ENCODE peak calls at places on chromosome 10, in eight cellular contexts. L is neural progenitor cell, S is kidney, X is WERI-Rb-1, N is gastrocnemius medialis, O is upper lobe of right lung, T is psoas muscle, C is thoracic aorta. F is an unnamed sample.

GRCh38 chr10:85593226-85593625 is 773.4 kb downstream of the GRID1 start:
- DNase-seq in L (no peak), S (no peak), X (no peak), N (no peak), O (no peak), T (no peak), C (no peak), F (no peak)

GRCh38 chr10:95480901-95481491 is 80.2 kb downstream of the SORBS1 start:
- DNase-seq in L (no peak), S (no peak), X (no peak), N (no peak), O (no peak), T (no peak), C (no peak), F (no peak)

GRCh38 chr10:86363184-86363832 is 3.3 kb downstream of the GRID1 start:
- DNase-seq in L (peak; percentile 88), S (peak; percentile 80), X (peak; percentile 65), N (no peak), O (peak; percentile 85), T (no peak), C (no peak), F (peak; percentile 73)

GRCh38 chr10:72637398-72637857 is 11.5 kb upstream of the MICU1 start:
- DNase-seq in L (no peak), S (no peak), X (no peak), N (peak; percentile 35), O (no peak), T (peak; percentile 34), C (peak; percentile 15), F (no peak)

GRCh38 chr10:51113007-51113406 is 38.7 kb downstream of the PRKG1 start:
- DNase-seq in L (no peak), S (no peak), X (no peak), N (no peak), O (no peak), T (no peak), C (no peak), F (no peak)

GRCh38 chr10:71232089-71232998 is 20.0 kb downstream of the UNC5B start:
- DNase-seq in L (no peak), S (peak; percentile 88), X (no peak), N (peak; percentile 90), O (peak; percentile 77), T (peak; percentile 84), C (no peak), F (peak; percentile 78)

GRCh38 chr10:77742172-77742571 is 104.6 kb upstream of the KCNMA1 start:
- DNase-seq in L (no peak), S (no peak), X (no peak), N (no peak), O (no peak), T (no peak), C (no peak), F (no peak)

GRCh38 chr10:665579-666091 is 23.8 kb downstream of the DIP2C start:
- DNase-seq in L (no peak), S (peak; percentile 83), X (no peak), N (no peak), O (peak; percentile 46), T (peak; percentile 58), C (no peak), F (no peak)

GRCh38 chr10:18195060-18195799 is 55.0 kb downstream of the CACNB2 start:
- DNase-seq in L (no peak), S (no peak), X (no peak), N (no peak), O (no peak), T (no peak), C (no peak), F (no peak)

GRCh38 chr10:131142446-131143380 is 168.8 kb downstream of the TCERG1L start:
- DNase-seq in L (no peak), S (peak; percentile 37), X (no peak), N (no peak), O (peak; percentile 37), T (no peak), C (no peak), F (no peak)
- H3K9me3 ChIP-seq in L (no peaks in the 10 kb centered on the region), S (no peaks in the 10 kb centered on the region), X (no peaks in the 10 kb centered on the region), N (no peaks in the 10 kb centered on the region), O (no peaks in the 10 kb centered on the region), T (no peaks in the 10 kb centered on the region), C (no peaks in the 10 kb centered on the region), F (no peaks in the 10 kb centered on the region)

GRCh38 chr10:3366735-3367405 is 194.3 kb upstream of the PITRM1 start:
- DNase-seq in L (no peak), S (no peak), X (no peak), N (no peak), O (no peak), T (no peak), C (no peak), F (no peak)

GRCh38 chr10:3363316-3364070 is 190.9 kb upstream of the PITRM1 start:
- DNase-seq in L (no peak), S (no peak), X (no peak), N (no peak), O (no peak), T (no peak), C (no peak), F (no peak)

GRCh38 chr10:3364768-3365480 is 192.3 kb upstream of the PITRM1 start:
- DNase-seq in L (no peak), S (no peak), X (no peak), N (no peak), O (no peak), T (no peak), C (no peak), F (no peak)

GRCh38 chr10:3365630-3366029 is 193.0 kb upstream of the PITRM1 start:
- DNase-seq in L (no peak), S (no peak), X (no peak), N (no peak), O (no peak), T (no peak), C (no peak), F (no peak)

GRCh38 chr10:3366043-3366442 is 193.5 kb upstream of the PITRM1 start:
- DNase-seq in L (no peak), S (no peak), X (no peak), N (no peak), O (no peak), T (no peak), C (no peak), F (no peak)
- H3K27ac ChIP-seq in L (no peak overlapping the region), S (no peak overlapping the region), X (no peak overlapping the region), N (no peak overlapping the region), O (no peak overlapping the region), T (no peak overlapping the region), C (no peak overlapping the region), F (no peak overlapping the region)

GRCh38 chr10:118615888-118616287 is 20.4 kb upstream of the PRLHR start:
- DNase-seq in L (no peak), S (no peak), X (peak; percentile 18), N (no peak), O (no peak), T (no peak), C (no peak), F (no peak)
- TF ChIP-seq CTCF in L (peak; percentile 13), S (no peak), X (peak; percentile 37), N (no peak), O (no peak), T (no peak), C (no peak), F (no peak)

DNA sequence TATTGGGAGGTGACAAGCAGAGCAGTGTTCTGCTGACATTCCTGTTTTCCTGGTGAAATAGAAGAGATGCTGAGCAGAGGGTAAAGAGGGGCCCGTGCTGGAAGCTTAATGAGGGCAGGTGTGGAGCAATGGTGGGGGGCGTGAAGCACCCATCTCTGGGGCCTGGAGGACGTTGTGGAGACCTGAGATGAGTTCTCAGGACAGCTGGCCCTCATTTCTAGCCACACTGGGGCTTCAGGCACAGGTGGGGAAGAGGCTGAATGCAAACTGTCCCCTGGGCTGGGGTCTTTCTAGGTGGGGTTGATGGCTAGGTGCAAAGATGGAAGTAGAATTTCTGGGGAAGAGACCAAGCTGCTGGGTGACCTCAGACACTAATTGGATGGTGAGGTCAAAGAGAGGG is 274.2 kb upstream of the TCERG1L start:
- DNase-seq in L (no peak), S (no peak), X (no peak), N (no peak), O (no peak), T (no peak), C (no peak), F (no peak)
- H3K9me3 ChIP-seq in L (no peaks in the 10 kb centered on the region), S (no peaks in the 10 kb centered on the region), X (no peaks in the 10 kb centered on the region), N (no peaks in the 10 kb centered on the region), O (no peaks in the 10 kb centered on the region), T (no peaks in the 10 kb centered on the region), C (no peaks in the 10 kb centered on the region), F (no peaks in the 10 kb centered on the region)